ENCODE peak calls at places on chromosome 1, in six cellular contexts. Y is uterus, H is fibroblast of lung, G is omental fat pad, Q is endodermal cell, B is astrocyte of the spinal cord. E is an unnamed sample.

GRCh38 chr1:216430744-216431143 is 7.5 kb upstream of the USH2A start:
- DNase-seq in Y (no peak), H (no peak), G (no peak), Q (no peak), B (no peak), E (no peak)

GRCh38 chr1:156104861-156105546 is 9.5 kb upstream of the LMNA start:
- DNase-seq in Y (no peak), H (peak), G (no peak), Q (peak), B (no peak), E (no peak)

GRCh38 chr1:41507152-41507720 is 22.8 kb upstream of the EDN2 start:
- DNase-seq in Y (no peak), H (no peak), G (no peak), Q (peak), B (no peak), E (no peak)

GRCh38 chr1:229434005-229434640 is at the start of gene ACTA1:
- DNase-seq in Y (no peak), H (no peak), G (no peak), Q (peak), B (no peak), E (no peak)

GRCh38 chr1:214720561-214720960 is 117.6 kb downstream of the CENPF start:
- DNase-seq in Y (no peak), H (no peak), G (no peak), Q (no peak), B (no peak), E (no peak)

GRCh38 chr1:200917291-200917817 is 22.7 kb downstream of the INAVA start:
- DNase-seq in Y (no peak), H (no peak), G (no peak), Q (no peak), B (no peak), E (no peak)

GRCh38 chr1:168092566-168093355 is 44.0 kb downstream of the GPR161 start:
- DNase-seq in Y (no peak), H (peak), G (no peak), Q (peak), B (no peak), E (no peak)

GRCh38 chr1:214019499-214019898 is 31.7 kb downstream of the PROX1 start:
- DNase-seq in Y (no peak), H (no peak), G (no peak), Q (no peak), B (no peak), E (no peak)

GRCh38 chr1:203519053-203519770 is 25.3 kb downstream of the OPTC start:
- DNase-seq in Y (no peak), H (no peak), G (no peak), Q (peak), B (no peak), E (no peak)
- TF ChIP-seq CTCF in Y (no peak), H (no peak), G (no peak), Q (no peak), B (no peak), E (no peak)

GRCh38 chr1:44213222-44214112 is at the start of gene DMAP1:
- DNase-seq in Y (peak), H (peak), G (peak), Q (peak), B (peak), E (peak)
- TF ChIP-seq CTCF in Y (peak), H (no peak), G (no peak), Q (no peak), B (no peak), E (no peak)

GRCh38 chr1:234543442-234544093 is 64.6 kb upstream of the TARBP1 start:
- DNase-seq in Y (peak), H (no peak), G (no peak), Q (no peak), B (no peak), E (no peak)
- TF ChIP-seq CTCF in Y (no peak), H (no peak), G (no peak), Q (peak), B (no peak), E (no peak)

GRCh38 chr1:1306070-1306660 is 1.6 kb downstream of the ACAP3 start:
- DNase-seq in Y (no peak), H (no peak), G (no peak), Q (peak), B (no peak), E (no peak)
- TF ChIP-seq CTCF in Y (no peak), H (peak), G (no peak), Q (no peak), B (peak), E (no peak)